ENCODE peak calls at places on chromosomes 7 and 10, in nine cellular contexts. L, G, M, Q, C, R, V, O and J are unnamed samples.

GRCh38 chr10:60910543-60910942 is 33.4 kb downstream of the RHOBTB1 start:
- DNase-seq in Q (peak; percentile 80), V (no peak), L (peak; percentile 42), G (no peak), O (no peak), M (no peak), R (no peak), C (no peak), J (no peak)

GRCh38 chr10:108970016-108970415 is 953.3 kb downstream of the XPNPEP1 start:
- DNase-seq in G (peak; percentile 75), M (no peak), Q (no peak), R (no peak), L (no peak), O (peak; percentile 31), V (peak; percentile 76), C (no peak), J (peak; percentile 30)

GRCh38 chr10:60312818-60313588 is 76.7 kb downstream of the ANK3 start:
- DNase-seq in M (peak; percentile 80), L (no peak), O (peak; percentile 41), Q (peak; percentile 29), V (no peak), R (peak; percentile 38), C (no peak), G (no peak), J (peak; percentile 91)

GRCh38 chr7:90788057-90788456 is 191.9 kb downstream of the CDK14 start:
- DNase-seq in Q (peak; percentile 46), V (no peak), M (no peak), G (peak; percentile 49), L (no peak), C (no peak), R (no peak), O (no peak), J (peak; percentile 33)

GRCh38 chr10:52216852-52217251 is 97.2 kb upstream of the DKK1 start:
- DNase-seq in C (no peak), G (no peak), V (peak; percentile 20), L (no peak), O (peak; percentile 22), R (peak; percentile 88), Q (peak; percentile 87), M (peak; percentile 29), J (peak; percentile 71)

GRCh38 chr10:58512470-58513188 is at the start of gene BICC1:
- DNase-seq in Q (peak; percentile 77), O (peak; percentile 39), L (peak; percentile 40), M (peak; percentile 23), G (peak; percentile 38), V (peak; percentile 76), C (peak; percentile 73), R (no peak), J (peak; percentile 48)

GRCh38 chr10:113680172-113681111 is 730 bp downstream of the CASP7 start:
- DNase-seq in G (no peak), L (peak; percentile 52), M (peak; percentile 93), O (peak; percentile 80), C (peak; percentile 65), Q (peak; percentile 64), V (peak; percentile 48), R (no peak), J (peak; percentile 74)

GRCh38 chr7:156875766-156876165 is 17.2 kb downstream of the LMBR1 start:
- DNase-seq in O (no peak), L (no peak), Q (no peak), G (no peak), V (no peak), M (no peak), R (no peak), C (no peak), J (no peak)

GRCh38 chr10:69449841-69450240 is 1.4 kb upstream of the TSPAN15 start:
- DNase-seq in L (peak; percentile 63), G (peak; percentile 90), O (peak; percentile 71), C (peak; percentile 66), V (peak; percentile 78), R (no peak), M (peak; percentile 60), Q (peak; percentile 58), J (peak; percentile 66)

GRCh38 chr7:14902589-14902963 is at the start of gene DGKB:
- DNase-seq in R (no peak), V (peak; percentile 18), Q (peak; percentile 50), M (no peak), O (no peak), C (peak; percentile 52), L (no peak), G (peak; percentile 57), J (peak; percentile 30)

GRCh38 chr10:45439365-45439764 is 65.3 kb downstream of the ALOX5 start:
- DNase-seq in O (no peak), G (no peak), V (no peak), Q (no peak), L (no peak), R (no peak), C (no peak), M (no peak), J (no peak)

GRCh38 chr7:69510114-69510513 is 88.2 kb upstream of the AUTS2 start:
- DNase-seq in V (no peak), L (no peak), R (no peak), G (no peak), M (no peak), C (no peak), O (no peak), Q (no peak), J (no peak)

GRCh38 chr7:867406-868188 is 8.8 kb upstream of the GET4 start:
- DNase-seq in V (no peak), O (peak; percentile 68), R (no peak), Q (peak; percentile 48), G (no peak), C (peak; percentile 85), L (no peak), M (peak; percentile 59), J (peak; percentile 69)

GRCh38 chr7:44738876-44739665 is 9.6 kb upstream of the ZMIZ2 start:
- DNase-seq in V (no peak), Q (no peak), M (no peak), O (no peak), C (no peak), G (no peak), L (no peak), R (no peak), J (no peak)

GRCh38 chr10:70555371-70555770 is 47.2 kb downstream of the PRF1 start:
- DNase-seq in Q (no peak), M (no peak), C (no peak), R (no peak), L (no peak), G (no peak), V (no peak), O (no peak), J (no peak)
- H3K4me3 ChIP-seq in Q (no peak overlapping the region), M (no peak overlapping the region), C (no peak overlapping the region), R (no peak overlapping the region), L (no peak overlapping the region), G (no peak overlapping the region), V (no peak overlapping the region), O (no peak overlapping the region), J (no peak overlapping the region)

GRCh38 chr7:93890041-93890463 is 501 bp downstream of the TFPI2 start:
- DNase-seq in O (peak; percentile 76), Q (peak; percentile 72), C (peak; percentile 48), R (no peak), M (peak; percentile 57), G (peak; percentile 76), L (no peak), V (peak; percentile 56), J (peak; percentile 66)
- H3K4me3 ChIP-seq in O (peak overlapping the region; percentile 63), Q (peak overlapping the region; percentile 73), C (peak overlapping the region; percentile 62), R (peak overlapping the region; percentile 45), M (peak overlapping the region; percentile 51), G (peak overlapping the region; percentile 36), L (peak overlapping the region; percentile 77), V (peak overlapping the region; percentile 68), J (peak overlapping the region; percentile 79)

GRCh38 chr7:18496336-18496700 is 769 bp downstream of the HDAC9 start:
- DNase-seq in V (no peak), R (no peak), Q (no peak), L (no peak), C (no peak), M (no peak), O (no peak), G (no peak), J (no peak)

GRCh38 chr7:18497800-18498199 is 2.3 kb downstream of the HDAC9 start:
- DNase-seq in Q (no peak), G (no peak), C (no peak), R (no peak), L (no peak), M (no peak), V (no peak), O (no peak), J (no peak)

GRCh38 chr7:18499407-18500197 is 4.1 kb downstream of the HDAC9 start:
- DNase-seq in L (no peak), G (no peak), O (peak; percentile 48), V (peak; percentile 6), M (peak; percentile 50), Q (peak; percentile 27), C (peak; percentile 58), R (no peak), J (no peak)

GRCh38 chr7:18497082-18497481 is 1.5 kb downstream of the HDAC9 start:
- DNase-seq in R (no peak), C (no peak), L (no peak), M (no peak), V (no peak), Q (no peak), G (no peak), O (no peak), J (no peak)

DNA sequence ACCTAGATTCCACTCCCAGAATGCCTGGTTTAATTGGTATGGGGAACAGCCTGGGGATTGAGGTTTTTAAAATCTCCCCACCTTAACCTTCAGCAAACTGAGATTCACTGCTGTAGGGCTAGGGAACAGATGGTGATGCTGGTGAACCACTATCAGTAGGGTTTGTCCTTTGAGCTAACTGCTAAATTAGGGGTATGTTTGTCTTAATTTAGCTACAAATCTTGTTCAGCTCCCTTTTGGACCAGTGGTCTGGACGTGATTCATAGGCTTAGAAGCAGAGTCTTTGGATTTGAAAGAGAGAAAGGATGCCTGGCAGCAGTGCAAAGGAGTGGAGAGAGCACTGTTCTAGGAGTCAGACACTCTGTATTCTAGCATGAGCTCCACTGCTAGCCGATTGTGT is 2.8 kb downstream of the HDAC9 start:
- DNase-seq in R (no peak), V (no peak), C (no peak), Q (no peak), M (no peak), G (no peak), L (no peak), O (no peak), J (no peak)
- H3K4me3 ChIP-seq in R (no peak overlapping the region), V (no peak overlapping the region), C (peak overlapping the region; percentile 69), Q (no peak overlapping the region), M (no peak overlapping the region), G (no peak overlapping the region), L (no peak overlapping the region), O (no peak overlapping the region), J (no peak overlapping the region)

DNA sequence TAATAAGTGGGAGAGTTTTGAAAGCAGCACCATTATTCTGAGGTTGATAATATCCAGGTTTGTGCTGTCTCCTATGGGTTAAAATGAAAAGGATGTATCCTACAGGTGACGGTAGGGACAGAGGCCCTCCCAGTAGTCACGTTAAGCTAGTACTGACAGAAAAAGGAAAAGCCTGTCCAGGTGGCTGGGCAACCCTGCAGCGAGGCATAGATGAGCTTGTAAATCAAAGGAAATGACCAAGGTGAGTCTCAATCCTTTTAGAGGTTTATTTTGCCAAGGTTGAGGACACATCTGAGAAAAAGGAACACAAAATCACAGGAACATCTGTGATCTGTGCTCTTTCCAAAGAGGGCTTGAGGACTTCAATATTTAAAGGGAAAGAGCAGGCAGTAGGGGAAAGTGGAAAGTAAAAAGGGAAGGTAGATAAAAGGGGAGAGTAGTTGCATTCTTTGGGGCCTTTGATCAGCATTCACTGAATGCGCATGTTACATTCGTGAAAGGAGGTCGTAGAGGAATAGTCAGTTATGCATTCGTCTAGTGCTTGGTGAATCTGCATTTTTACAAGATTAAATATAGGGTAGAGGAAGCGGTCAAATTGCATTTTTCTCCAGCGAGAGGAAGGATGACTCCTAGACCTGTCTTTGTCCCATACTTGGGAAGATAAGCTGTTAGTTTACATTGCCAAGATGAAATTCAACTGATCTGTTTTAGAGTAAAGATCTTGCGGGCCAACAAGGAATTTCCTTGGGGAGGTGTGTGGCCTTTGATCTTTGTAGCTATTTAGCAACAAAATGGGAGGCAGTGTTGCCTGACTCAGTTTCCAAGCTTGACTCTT is 899 bp upstream of the GSTO1 start:
- DNase-seq in L (no peak), R (no peak), O (no peak), G (peak; percentile 69), M (no peak), C (no peak), Q (no peak), V (no peak), J (peak; percentile 28)
- H3K4me3 ChIP-seq in L (peak overlapping the region; percentile 97), R (peak overlapping the region; percentile 89), O (peak overlapping the region; percentile 71), G (peak overlapping the region; percentile 85), M (peak overlapping the region; percentile 87), C (peak overlapping the region; percentile 94), Q (peak overlapping the region; percentile 79), V (peak overlapping the region; percentile 90), J (peak overlapping the region; percentile 62)